ENCODE peak calls at places on chromosomes 3 and 15, in seven cellular contexts. W is renal cortical epithelial cell; C is AG09309; J is CD4-positive, alpha-beta T cell; K is MG63; P is activated CD4-positive, alpha-beta T cell treated with anti-CD3 and anti-CD28 coated beads, Interleukin-2, amount 50 U/mL, for 1 hour; I is AG20443. D is an unnamed sample.

GRCh38 chr3:59374812-59375211 is 325.0 kb upstream of the CFAP20DC start:
- DNase-seq in W (no peak), C (no peak), J (no peak), K (no peak), P (no peak), I (no peak), D (no peak)

GRCh38 chr3:16140116-16140893 is 34.2 kb upstream of the GALNT15 start:
- DNase-seq in W (peak; percentile 97), C (no peak), J (no peak), K (peak; percentile 83), P (no peak), I (peak; percentile 53), D (no peak)

GRCh38 chr3:63069780-63070540 is 194.7 kb upstream of the CADPS start:
- DNase-seq in W (no peak), C (no peak), J (no peak), K (no peak), P (no peak), I (no peak), D (no peak)

GRCh38 chr3:23096041-23096440 is 107.1 kb upstream of the UBE2E2 start:
- DNase-seq in W (peak; percentile 87), C (no peak), J (no peak), K (peak; percentile 10), P (no peak), I (no peak), D (no peak)

GRCh38 chr15:62469874-62470688 is 305.0 kb upstream of the C2CD4B start:
- DNase-seq in W (peak; percentile 19), C (peak; percentile 91), J (no peak), K (peak; percentile 96), P (no peak), I (peak; percentile 75), D (no peak)

GRCh38 chr3:4511491-4512251 is 18.5 kb downstream of the ITPR1 start:
- DNase-seq in W (no peak), C (no peak), J (no peak), K (no peak), P (no peak), I (no peak), D (no peak)

GRCh38 chr15:96037584-96037983 is 292.9 kb upstream of the NR2F2 start:
- DNase-seq in W (peak; percentile 76), C (peak; percentile 18), J (no peak), K (no peak), P (no peak), I (no peak), D (no peak)

GRCh38 chr15:95565702-95566101 is 764.8 kb upstream of the NR2F2 start:
- DNase-seq in W (no peak), C (no peak), J (no peak), K (no peak), P (no peak), I (no peak), D (no peak)

GRCh38 chr3:148583793-148584192 is 113.9 kb upstream of the AGTR1 start:
- DNase-seq in W (no peak), C (no peak), J (no peak), K (no peak), P (no peak), I (no peak), D (no peak)

GRCh38 chr15:67821784-67822451 is 3.4 kb upstream of the SKOR1 start:
- DNase-seq in W (no peak), C (no peak), J (no peak), K (no peak), P (no peak), I (no peak), D (no peak)

GRCh38 chr3:104805042-104805441 is 561.7 kb upstream of the ALCAM start:
- DNase-seq in W (no peak), C (no peak), J (no peak), K (no peak), P (no peak), I (no peak), D (no peak)

GRCh38 chr3:54822206-54822605 is 105.7 kb downstream of the LRTM1 start:
- DNase-seq in W (peak; percentile 76), C (peak; percentile 47), J (no peak), K (no peak), P (no peak), I (peak; percentile 51), D (no peak)

GRCh38 chr15:75904241-75904631 is 558 bp downstream of the FBXO22 start:
- DNase-seq in W (no peak), C (no peak), J (no peak), K (peak; percentile 54), P (peak; percentile 15), I (peak; percentile 41), D (no peak)

GRCh38 chr3:39108309-39108708 is 829 bp downstream of the TTC21A start:
- DNase-seq in W (no peak), C (no peak), J (peak; percentile 13), K (no peak), P (no peak), I (no peak), D (no peak)

GRCh38 chr3:184234224-184234623 is 4.8 kb downstream of the VWA5B2 start:
- DNase-seq in W (peak; percentile 92), C (peak; percentile 45), J (no peak), K (peak; percentile 85), P (no peak), I (peak; percentile 82), D (no peak)

GRCh38 chr15:88638626-88639372 is at the start of gene ISG20:
- DNase-seq in W (peak; percentile 97), C (peak; percentile 87), J (peak; percentile 98), K (peak; percentile 97), P (peak; percentile 96), I (peak; percentile 96), D (peak; percentile 95)

GRCh38 chr3:194250104-194251002 is 100.8 kb downstream of the CPN2 start:
- DNase-seq in W (no peak), C (peak; percentile 20), J (no peak), K (no peak), P (no peak), I (peak; percentile 81), D (no peak)

GRCh38 chr3:45055411-45056143 is 29.5 kb downstream of the CLEC3B start:
- DNase-seq in W (peak; percentile 77), C (no peak), J (no peak), K (no peak), P (no peak), I (peak; percentile 46), D (no peak)

GRCh38 chr15:64282701-64283100 is 73.3 kb downstream of the CSNK1G1 start:
- DNase-seq in W (no peak), C (no peak), J (no peak), K (no peak), P (no peak), I (no peak), D (no peak)

GRCh38 chr3:35200056-35200455 is 439.3 kb upstream of the ARPP21 start:
- DNase-seq in W (peak; percentile 78), C (no peak), J (no peak), K (no peak), P (no peak), I (no peak), D (no peak)